ENCODE peak calls at places on chromosome 4, in six cellular contexts. One of them, this sample, is unnamed.
A peak's percentile ranks its signal among the peaks of the same experiment; 100 is the strongest.

GRCh38 chr4:173917255-173917960 is 366.1 kb downstream of the FBXO8 start:
- DNase-seq in brain microvascular endothelial cell: peak; percentile 31
- DNase-seq in EL: no peak
- DNase-seq in anterior cingulate cortex: peak; percentile 6
- DNase-seq in activated naive CD8-positive, alpha-beta T cell treated with anti-CD3 and anti-CD28 coated beads, Interleukin-2, amount 50 U/mL, for 24 hours: no peak
- DNase-seq in foreskin fibroblast: peak; percentile 80
- DNase-seq in this sample: no peak

GRCh38 chr4:183960021-183960420 is 54.9 kb downstream of the STOX2 start:
- DNase-seq in brain microvascular endothelial cell: peak; percentile 56
- DNase-seq in EL: peak; percentile 36
- DNase-seq in anterior cingulate cortex: peak; percentile 90
- DNase-seq in activated naive CD8-positive, alpha-beta T cell treated with anti-CD3 and anti-CD28 coated beads, Interleukin-2, amount 50 U/mL, for 24 hours: no peak
- DNase-seq in foreskin fibroblast: peak; percentile 2
- DNase-seq in this sample: peak; percentile 75

GRCh38 chr4:102632236-102632635 is 128.5 kb downstream of the MANBA start:
- DNase-seq in brain microvascular endothelial cell: no peak
- DNase-seq in EL: no peak
- DNase-seq in anterior cingulate cortex: no peak
- DNase-seq in activated naive CD8-positive, alpha-beta T cell treated with anti-CD3 and anti-CD28 coated beads, Interleukin-2, amount 50 U/mL, for 24 hours: no peak
- DNase-seq in foreskin fibroblast: no peak
- DNase-seq in this sample: no peak

GRCh38 chr4:183360161-183360919 is 38.1 kb upstream of the CLDN24 start:
- DNase-seq in brain microvascular endothelial cell: peak; percentile 31
- DNase-seq in EL: peak; percentile 74
- DNase-seq in anterior cingulate cortex: no peak
- DNase-seq in activated naive CD8-positive, alpha-beta T cell treated with anti-CD3 and anti-CD28 coated beads, Interleukin-2, amount 50 U/mL, for 24 hours: no peak
- DNase-seq in foreskin fibroblast: peak; percentile 41
- DNase-seq in this sample: no peak

GRCh38 chr4:17811078-17811603 is 362 bp downstream of the NCAPG start:
- DNase-seq in brain microvascular endothelial cell: peak; percentile 11
- DNase-seq in EL: no peak
- DNase-seq in anterior cingulate cortex: no peak
- DNase-seq in activated naive CD8-positive, alpha-beta T cell treated with anti-CD3 and anti-CD28 coated beads, Interleukin-2, amount 50 U/mL, for 24 hours: peak; percentile 36
- DNase-seq in foreskin fibroblast: peak; percentile 49
- DNase-seq in this sample: no peak

GRCh38 chr4:31702291-31702690 is 982.1 kb downstream of the PCDH7 start:
- DNase-seq in brain microvascular endothelial cell: no peak
- DNase-seq in EL: no peak
- DNase-seq in anterior cingulate cortex: no peak
- DNase-seq in activated naive CD8-positive, alpha-beta T cell treated with anti-CD3 and anti-CD28 coated beads, Interleukin-2, amount 50 U/mL, for 24 hours: no peak
- DNase-seq in foreskin fibroblast: no peak
- DNase-seq in this sample: no peak

GRCh38 chr4:87848622-87849351 is 16.0 kb downstream of the MEPE start:
- DNase-seq in brain microvascular endothelial cell: peak; percentile 71
- DNase-seq in EL: peak; percentile 69
- DNase-seq in anterior cingulate cortex: peak; percentile 62
- DNase-seq in activated naive CD8-positive, alpha-beta T cell treated with anti-CD3 and anti-CD28 coated beads, Interleukin-2, amount 50 U/mL, for 24 hours: peak; percentile 22
- DNase-seq in foreskin fibroblast: peak; percentile 80
- DNase-seq in this sample: peak; percentile 75

GRCh38 chr4:77931452-77932135 is 69.0 kb downstream of the MRPL1 start:
- DNase-seq in brain microvascular endothelial cell: peak; percentile 65
- DNase-seq in EL: peak; percentile 67
- DNase-seq in anterior cingulate cortex: no peak
- DNase-seq in activated naive CD8-positive, alpha-beta T cell treated with anti-CD3 and anti-CD28 coated beads, Interleukin-2, amount 50 U/mL, for 24 hours: no peak
- DNase-seq in foreskin fibroblast: peak; percentile 77
- DNase-seq in this sample: no peak

GRCh38 chr4:113327513-113327912 is 278.1 kb downstream of the ANK2 start:
- DNase-seq in brain microvascular endothelial cell: no peak
- DNase-seq in EL: peak; percentile 21
- DNase-seq in anterior cingulate cortex: no peak
- DNase-seq in activated naive CD8-positive, alpha-beta T cell treated with anti-CD3 and anti-CD28 coated beads, Interleukin-2, amount 50 U/mL, for 24 hours: no peak
- DNase-seq in foreskin fibroblast: peak; percentile 73
- DNase-seq in this sample: no peak

GRCh38 chr4:139875456-139875855 is 209.8 kb downstream of the MGST2 start:
- DNase-seq in brain microvascular endothelial cell: no peak
- DNase-seq in EL: no peak
- DNase-seq in anterior cingulate cortex: no peak
- DNase-seq in activated naive CD8-positive, alpha-beta T cell treated with anti-CD3 and anti-CD28 coated beads, Interleukin-2, amount 50 U/mL, for 24 hours: no peak
- DNase-seq in foreskin fibroblast: no peak
- DNase-seq in this sample: no peak

GRCh38 chr4:2637956-2638552 is 101.6 kb downstream of the FAM193A start:
- DNase-seq in brain microvascular endothelial cell: no peak
- DNase-seq in EL: no peak
- DNase-seq in anterior cingulate cortex: no peak
- DNase-seq in activated naive CD8-positive, alpha-beta T cell treated with anti-CD3 and anti-CD28 coated beads, Interleukin-2, amount 50 U/mL, for 24 hours: no peak
- DNase-seq in foreskin fibroblast: no peak
- DNase-seq in this sample: peak; percentile 4

GRCh38 chr4:4606321-4606720 is 64.5 kb upstream of the STX18 start:
- DNase-seq in brain microvascular endothelial cell: peak; percentile 40
- DNase-seq in EL: peak; percentile 35
- DNase-seq in anterior cingulate cortex: no peak
- DNase-seq in activated naive CD8-positive, alpha-beta T cell treated with anti-CD3 and anti-CD28 coated beads, Interleukin-2, amount 50 U/mL, for 24 hours: no peak
- DNase-seq in foreskin fibroblast: peak; percentile 58
- DNase-seq in this sample: peak; percentile 69

GRCh38 chr4:90174622-90175023 is 47.4 kb downstream of the CCSER1 start:
- DNase-seq in brain microvascular endothelial cell: no peak
- DNase-seq in EL: no peak
- DNase-seq in anterior cingulate cortex: no peak
- DNase-seq in activated naive CD8-positive, alpha-beta T cell treated with anti-CD3 and anti-CD28 coated beads, Interleukin-2, amount 50 U/mL, for 24 hours: no peak
- DNase-seq in foreskin fibroblast: no peak
- DNase-seq in this sample: no peak

GRCh38 chr4:176084769-176085168 is 19.1 kb downstream of the WDR17 start:
- DNase-seq in brain microvascular endothelial cell: no peak
- DNase-seq in EL: no peak
- DNase-seq in anterior cingulate cortex: no peak
- DNase-seq in activated naive CD8-positive, alpha-beta T cell treated with anti-CD3 and anti-CD28 coated beads, Interleukin-2, amount 50 U/mL, for 24 hours: no peak
- DNase-seq in foreskin fibroblast: peak; percentile 63
- DNase-seq in this sample: no peak

GRCh38 chr4:36824682-36825081 is 419.9 kb upstream of the NWD2 start:
- DNase-seq in brain microvascular endothelial cell: no peak
- DNase-seq in EL: no peak
- DNase-seq in anterior cingulate cortex: no peak
- DNase-seq in activated naive CD8-positive, alpha-beta T cell treated with anti-CD3 and anti-CD28 coated beads, Interleukin-2, amount 50 U/mL, for 24 hours: no peak
- DNase-seq in foreskin fibroblast: no peak
- DNase-seq in this sample: no peak

GRCh38 chr4:139633195-139633594 is 32.4 kb upstream of the MGST2 start:
- DNase-seq in brain microvascular endothelial cell: no peak
- DNase-seq in EL: no peak
- DNase-seq in anterior cingulate cortex: no peak
- DNase-seq in activated naive CD8-positive, alpha-beta T cell treated with anti-CD3 and anti-CD28 coated beads, Interleukin-2, amount 50 U/mL, for 24 hours: no peak
- DNase-seq in foreskin fibroblast: no peak
- DNase-seq in this sample: no peak

GRCh38 chr4:766152-766515 is 59.8 kb downstream of the CPLX1 start:
- DNase-seq in brain microvascular endothelial cell: peak; percentile 46
- DNase-seq in EL: peak; percentile 53
- DNase-seq in anterior cingulate cortex: no peak
- DNase-seq in activated naive CD8-positive, alpha-beta T cell treated with anti-CD3 and anti-CD28 coated beads, Interleukin-2, amount 50 U/mL, for 24 hours: no peak
- DNase-seq in foreskin fibroblast: peak; percentile 68
- DNase-seq in this sample: peak; percentile 91

GRCh38 chr4:86948276-86948675 is 13.5 kb downstream of the AFF1 start:
- DNase-seq in brain microvascular endothelial cell: no peak
- DNase-seq in EL: no peak
- DNase-seq in anterior cingulate cortex: no peak
- DNase-seq in activated naive CD8-positive, alpha-beta T cell treated with anti-CD3 and anti-CD28 coated beads, Interleukin-2, amount 50 U/mL, for 24 hours: no peak
- DNase-seq in foreskin fibroblast: no peak
- DNase-seq in this sample: no peak

GRCh38 chr4:187798385-187798784 is 197.2 kb upstream of the ZFP42 start:
- DNase-seq in brain microvascular endothelial cell: no peak
- DNase-seq in EL: no peak
- DNase-seq in anterior cingulate cortex: no peak
- DNase-seq in activated naive CD8-positive, alpha-beta T cell treated with anti-CD3 and anti-CD28 coated beads, Interleukin-2, amount 50 U/mL, for 24 hours: no peak
- DNase-seq in foreskin fibroblast: no peak
- DNase-seq in this sample: no peak

GRCh38 chr4:74376888-74377483 is 12.0 kb downstream of the EREG start:
- DNase-seq in brain microvascular endothelial cell: peak; percentile 46
- DNase-seq in EL: peak; percentile 61
- DNase-seq in anterior cingulate cortex: no peak
- DNase-seq in activated naive CD8-positive, alpha-beta T cell treated with anti-CD3 and anti-CD28 coated beads, Interleukin-2, amount 50 U/mL, for 24 hours: no peak
- DNase-seq in foreskin fibroblast: peak; percentile 81
- DNase-seq in this sample: no peak